ENCODE peak calls at places on chromosomes 16 and 17, in six cellular contexts. V, O, D, W, A and G are unnamed samples.

GRCh38 chr16:31052131-31052530 is 18.8 kb downstream of the STX4 start:
- DNase-seq in V (no peak), O (no peak), D (no peak), W (no peak), A (peak), G (no peak)

GRCh38 chr17:62688398-62689140 is 61.1 kb downstream of the MRC2 start:
- DNase-seq in V (no peak), O (no peak), D (no peak), W (no peak), A (no peak), G (no peak)

GRCh38 chr16:87550510-87550961 is 51.8 kb upstream of the JPH3 start:
- DNase-seq in V (no peak), O (peak), D (peak), W (peak), A (no peak), G (no peak)

GRCh38 chr17:82246365-82247174 is 17.7 kb downstream of the SLC16A3 start:
- DNase-seq in V (no peak), O (no peak), D (no peak), W (no peak), A (peak), G (no peak)

GRCh38 chr16:24834459-24835335 is 11.1 kb upstream of the SLC5A11 start:
- DNase-seq in V (peak), O (peak), D (no peak), W (no peak), A (peak), G (no peak)

GRCh38 chr16:56357291-56357764 is 68.0 kb downstream of the AMFR start:
- DNase-seq in V (no peak), O (peak), D (no peak), W (peak), A (peak), G (no peak)

GRCh38 chr17:21213491-21214014 is 408 bp downstream of the TMEM11 start:
- DNase-seq in V (no peak), O (peak), D (no peak), W (peak), A (no peak), G (peak)

GRCh38 chr16:49442805-49443204 is 69.2 kb downstream of the C16orf78 start:
- DNase-seq in V (no peak), O (no peak), D (no peak), W (no peak), A (no peak), G (no peak)

GRCh38 chr16:87487361-87487924 is 5.4 kb downstream of the ZCCHC14 start:
- DNase-seq in V (peak), O (no peak), D (peak), W (no peak), A (peak), G (no peak)

GRCh38 chr16:12062343-12063003 is 85.9 kb downstream of the SNX29 start:
- DNase-seq in V (peak), O (no peak), D (no peak), W (no peak), A (peak), G (no peak)